ENCODE peak calls at places on chromosomes 12 and 14, in nine cellular contexts. One of them, this sample, is unnamed.

GRCh38 chr12:86613306-86613705 is 357.1 kb upstream of the MGAT4C start:
- DNase-seq in mammary epithelial cell: peak
- DNase-seq in BJ: no peak
- DNase-seq in hepatocyte: no peak
- DNase-seq in type B pancreatic cell: no peak
- DNase-seq in A549: no peak
- DNase-seq in DND-41: no peak
- DNase-seq in HFFc6: no peak
- DNase-seq in GM23338: no peak
- DNase-seq in this sample: no peak

GRCh38 chr14:98345186-98345585 is 926.8 kb downstream of the BCL11B start:
- DNase-seq in mammary epithelial cell: peak
- DNase-seq in type B pancreatic cell: no peak
- DNase-seq in hepatocyte: no peak
- DNase-seq in HFFc6: no peak
- DNase-seq in DND-41: no peak
- DNase-seq in BJ: no peak
- DNase-seq in GM23338: no peak
- DNase-seq in A549: no peak
- DNase-seq in this sample: no peak

GRCh38 chr12:47768323-47768811 is 4.7 kb upstream of the SLC48A1 start:
- DNase-seq in BJ: no peak
- DNase-seq in hepatocyte: no peak
- DNase-seq in A549: peak
- DNase-seq in type B pancreatic cell: no peak
- DNase-seq in GM23338: peak
- DNase-seq in mammary epithelial cell: peak
- DNase-seq in HFFc6: no peak
- DNase-seq in DND-41: no peak
- DNase-seq in this sample: no peak

GRCh38 chr12:99957866-99958466 is 26.8 kb downstream of the ANKS1B start:
- DNase-seq in hepatocyte: no peak
- DNase-seq in GM23338: no peak
- DNase-seq in type B pancreatic cell: no peak
- DNase-seq in mammary epithelial cell: no peak
- DNase-seq in HFFc6: no peak
- DNase-seq in A549: no peak
- DNase-seq in BJ: no peak
- DNase-seq in DND-41: no peak
- DNase-seq in this sample: no peak

GRCh38 chr12:8057291-8057690 is 8.9 kb downstream of the C3AR1 start:
- DNase-seq in DND-41: no peak
- DNase-seq in A549: no peak
- DNase-seq in mammary epithelial cell: no peak
- DNase-seq in type B pancreatic cell: no peak
- DNase-seq in GM23338: no peak
- DNase-seq in BJ: no peak
- DNase-seq in hepatocyte: no peak
- DNase-seq in HFFc6: no peak
- DNase-seq in this sample: no peak

GRCh38 chr12:25052191-25053020 is 103.5 kb upstream of the BCAT1 start:
- DNase-seq in BJ: no peak
- DNase-seq in type B pancreatic cell: no peak
- DNase-seq in A549: no peak
- DNase-seq in mammary epithelial cell: no peak
- DNase-seq in DND-41: peak
- DNase-seq in HFFc6: no peak
- DNase-seq in hepatocyte: peak
- DNase-seq in GM23338: peak
- DNase-seq in this sample: peak

GRCh38 chr12:46364777-46365580 is 7.6 kb downstream of the SLC38A2 start:
- DNase-seq in BJ: no peak
- DNase-seq in A549: peak
- DNase-seq in type B pancreatic cell: no peak
- DNase-seq in GM23338: no peak
- DNase-seq in DND-41: no peak
- DNase-seq in hepatocyte: peak
- DNase-seq in mammary epithelial cell: peak
- DNase-seq in HFFc6: peak
- DNase-seq in this sample: no peak

GRCh38 chr14:85416771-85417170 is 113.2 kb upstream of the FLRT2 start:
- DNase-seq in type B pancreatic cell: no peak
- DNase-seq in mammary epithelial cell: peak
- DNase-seq in BJ: no peak
- DNase-seq in A549: peak
- DNase-seq in GM23338: no peak
- DNase-seq in HFFc6: peak
- DNase-seq in DND-41: no peak
- DNase-seq in hepatocyte: peak
- DNase-seq in this sample: no peak

DNA sequence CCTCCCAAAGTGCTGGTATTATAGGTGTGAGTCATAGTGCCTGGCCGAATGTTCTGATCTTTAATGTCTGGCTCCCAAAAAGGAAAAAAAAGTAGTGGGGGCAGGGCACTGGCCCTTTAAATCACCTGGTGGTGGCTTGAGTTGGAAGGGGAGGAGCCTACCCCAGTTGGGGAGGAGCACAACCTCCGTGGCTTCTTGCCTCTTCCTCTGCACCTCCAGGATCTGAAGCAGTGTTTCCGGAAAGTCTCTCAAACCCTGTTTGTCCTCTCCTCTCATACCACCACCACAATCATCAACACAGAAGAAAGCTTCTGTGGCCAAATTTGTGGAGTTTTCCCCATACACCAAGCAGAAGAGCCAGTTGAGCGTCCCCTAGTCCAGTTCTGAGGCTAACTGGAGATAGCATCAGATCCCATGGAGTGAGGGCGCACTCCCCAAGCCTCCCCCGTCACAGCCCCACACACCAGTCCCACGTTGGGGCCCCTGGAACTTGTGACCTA is 24.3 kb upstream of the RCOR1 start:
- DNase-seq in mammary epithelial cell: peak
- DNase-seq in BJ: no peak
- DNase-seq in A549: peak
- DNase-seq in HFFc6: no peak
- DNase-seq in DND-41: peak
- DNase-seq in type B pancreatic cell: no peak
- DNase-seq in hepatocyte: peak
- DNase-seq in GM23338: peak
- DNase-seq in this sample: peak
- TF ChIP-seq CTCF in mammary epithelial cell: no peak
- TF ChIP-seq CTCF in BJ: no peak
- TF ChIP-seq CTCF in A549: no peak
- TF ChIP-seq CTCF in HFFc6: no peak
- TF ChIP-seq CTCF in DND-41: no peak
- TF ChIP-seq CTCF in type B pancreatic cell: no peak
- TF ChIP-seq CTCF in hepatocyte: no peak
- TF ChIP-seq CTCF in GM23338: no peak
- TF ChIP-seq CTCF in this sample: no peak

GRCh38 chr12:52529846-52530245 is 9.7 kb upstream of the KRT5 start:
- DNase-seq in type B pancreatic cell: no peak
- DNase-seq in BJ: no peak
- DNase-seq in HFFc6: no peak
- DNase-seq in DND-41: no peak
- DNase-seq in A549: no peak
- DNase-seq in mammary epithelial cell: no peak
- DNase-seq in hepatocyte: no peak
- DNase-seq in GM23338: no peak
- DNase-seq in this sample: no peak

GRCh38 chr12:52531563-52532300 is 11.5 kb upstream of the KRT5 start:
- DNase-seq in A549: no peak
- DNase-seq in BJ: no peak
- DNase-seq in DND-41: no peak
- DNase-seq in mammary epithelial cell: no peak
- DNase-seq in HFFc6: no peak
- DNase-seq in hepatocyte: no peak
- DNase-seq in GM23338: no peak
- DNase-seq in type B pancreatic cell: no peak
- DNase-seq in this sample: no peak

GRCh38 chr12:52530366-52530765 is 10.2 kb upstream of the KRT5 start:
- DNase-seq in BJ: no peak
- DNase-seq in GM23338: no peak
- DNase-seq in hepatocyte: no peak
- DNase-seq in HFFc6: no peak
- DNase-seq in A549: no peak
- DNase-seq in mammary epithelial cell: no peak
- DNase-seq in DND-41: no peak
- DNase-seq in type B pancreatic cell: no peak
- DNase-seq in this sample: no peak

GRCh38 chr12:52529417-52529816 is 9.2 kb upstream of the KRT5 start:
- DNase-seq in HFFc6: no peak
- DNase-seq in DND-41: no peak
- DNase-seq in A549: no peak
- DNase-seq in mammary epithelial cell: no peak
- DNase-seq in hepatocyte: no peak
- DNase-seq in type B pancreatic cell: no peak
- DNase-seq in GM23338: no peak
- DNase-seq in BJ: no peak
- DNase-seq in this sample: no peak

GRCh38 chr12:52530905-52531304 is 10.7 kb upstream of the KRT5 start:
- DNase-seq in type B pancreatic cell: no peak
- DNase-seq in DND-41: no peak
- DNase-seq in hepatocyte: no peak
- DNase-seq in BJ: no peak
- DNase-seq in GM23338: no peak
- DNase-seq in A549: no peak
- DNase-seq in mammary epithelial cell: no peak
- DNase-seq in HFFc6: no peak
- DNase-seq in this sample: no peak
- TF ChIP-seq CTCF in type B pancreatic cell: no peak
- TF ChIP-seq CTCF in DND-41: no peak
- TF ChIP-seq CTCF in hepatocyte: no peak
- TF ChIP-seq CTCF in BJ: no peak
- TF ChIP-seq CTCF in GM23338: no peak
- TF ChIP-seq CTCF in A549: no peak
- TF ChIP-seq CTCF in mammary epithelial cell: no peak
- TF ChIP-seq CTCF in HFFc6: no peak
- TF ChIP-seq CTCF in this sample: no peak

GRCh38 chr12:12891646-12892355 is 439 bp downstream of the GPRC5A start:
- DNase-seq in BJ: no peak
- DNase-seq in mammary epithelial cell: no peak
- DNase-seq in type B pancreatic cell: no peak
- DNase-seq in hepatocyte: no peak
- DNase-seq in DND-41: no peak
- DNase-seq in A549: no peak
- DNase-seq in GM23338: no peak
- DNase-seq in HFFc6: no peak
- DNase-seq in this sample: no peak

GRCh38 chr12:12892670-12893290 is 1.4 kb downstream of the GPRC5A start:
- DNase-seq in hepatocyte: no peak
- DNase-seq in HFFc6: no peak
- DNase-seq in A549: no peak
- DNase-seq in GM23338: peak
- DNase-seq in DND-41: no peak
- DNase-seq in BJ: no peak
- DNase-seq in type B pancreatic cell: no peak
- DNase-seq in mammary epithelial cell: no peak
- DNase-seq in this sample: no peak

GRCh38 chr12:12890492-12890814 is 909 bp upstream of the GPRC5A start:
- DNase-seq in HFFc6: no peak
- DNase-seq in BJ: no peak
- DNase-seq in A549: no peak
- DNase-seq in DND-41: no peak
- DNase-seq in hepatocyte: no peak
- DNase-seq in type B pancreatic cell: no peak
- DNase-seq in GM23338: peak
- DNase-seq in mammary epithelial cell: no peak
- DNase-seq in this sample: no peak

GRCh38 chr12:12889701-12890100 is 1.7 kb upstream of the GPRC5A start:
- DNase-seq in BJ: no peak
- DNase-seq in type B pancreatic cell: no peak
- DNase-seq in GM23338: no peak
- DNase-seq in DND-41: no peak
- DNase-seq in HFFc6: no peak
- DNase-seq in A549: no peak
- DNase-seq in mammary epithelial cell: no peak
- DNase-seq in hepatocyte: no peak
- DNase-seq in this sample: no peak

DNA sequence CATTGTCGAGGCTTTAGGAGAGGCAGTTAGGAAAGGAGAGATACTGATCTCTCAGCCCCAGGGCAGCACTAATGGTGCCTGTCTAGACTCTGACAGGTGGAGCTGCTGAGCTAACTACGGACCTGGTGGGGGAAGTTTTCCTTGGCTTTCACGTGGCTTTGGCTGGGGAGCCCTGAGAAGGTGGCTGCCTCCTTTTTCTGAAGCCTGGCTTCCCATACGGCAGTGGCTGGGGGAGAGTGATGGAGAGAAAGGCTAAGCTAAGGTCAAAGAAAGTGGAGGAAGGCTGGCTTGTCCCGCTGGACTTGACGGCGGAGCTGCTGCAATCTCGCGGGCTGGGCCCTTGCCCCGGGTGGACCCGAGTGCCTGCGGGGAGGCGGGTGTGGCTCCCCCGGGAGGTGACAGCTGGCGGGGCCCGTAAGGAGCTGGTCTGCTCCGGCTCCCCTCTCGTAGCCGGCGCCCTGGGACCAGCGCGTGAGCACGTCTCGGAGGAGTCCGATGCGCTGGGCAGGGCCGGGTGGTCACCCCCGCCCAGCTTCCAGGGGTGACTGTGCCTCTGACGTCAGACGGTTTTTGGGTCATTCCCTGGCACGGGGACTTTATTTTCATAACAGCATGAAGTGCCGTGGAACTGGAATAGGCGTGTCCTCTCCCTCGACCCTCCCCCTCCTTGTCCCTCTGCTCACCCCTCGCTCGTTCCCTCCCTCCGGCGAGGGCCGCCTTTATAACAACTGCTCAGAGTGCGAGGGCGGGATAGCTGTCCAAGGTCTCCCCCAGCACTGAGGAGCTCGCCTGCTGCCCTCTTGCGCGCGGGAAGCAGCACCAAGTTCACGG is at the start of gene GPRC5A:
- DNase-seq in mammary epithelial cell: peak
- DNase-seq in A549: peak
- DNase-seq in GM23338: peak
- DNase-seq in hepatocyte: peak
- DNase-seq in type B pancreatic cell: peak
- DNase-seq in HFFc6: peak
- DNase-seq in BJ: peak
- DNase-seq in DND-41: no peak
- DNase-seq in this sample: peak
- TF ChIP-seq CTCF in mammary epithelial cell: no peak
- TF ChIP-seq CTCF in A549: peak
- TF ChIP-seq CTCF in GM23338: peak
- TF ChIP-seq CTCF in hepatocyte: peak
- TF ChIP-seq CTCF in type B pancreatic cell: no peak
- TF ChIP-seq CTCF in HFFc6: peak
- TF ChIP-seq CTCF in BJ: peak
- TF ChIP-seq CTCF in DND-41: no peak
- TF ChIP-seq CTCF in this sample: no peak

DNA sequence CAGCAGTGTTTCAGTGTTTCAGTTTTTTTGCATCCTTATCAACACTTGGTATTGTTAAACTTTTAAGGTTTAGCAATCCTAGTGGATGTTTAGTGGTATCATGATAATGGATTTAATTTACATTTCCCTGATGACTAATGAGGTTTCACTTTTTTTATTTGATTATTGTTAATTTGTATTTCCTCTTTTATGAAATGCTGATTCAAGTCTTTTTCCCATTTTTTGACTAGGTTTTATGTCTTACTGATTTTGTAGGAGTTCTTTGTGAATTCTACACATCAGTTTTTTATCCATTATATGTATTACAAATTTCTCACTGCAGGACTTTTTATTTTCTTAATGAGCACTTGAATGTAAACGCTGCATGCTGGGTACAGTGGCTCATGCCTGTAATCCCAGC is 23.8 kb downstream of the YLPM1 start:
- DNase-seq in hepatocyte: no peak
- DNase-seq in mammary epithelial cell: no peak
- DNase-seq in A549: no peak
- DNase-seq in DND-41: no peak
- DNase-seq in BJ: no peak
- DNase-seq in GM23338: no peak
- DNase-seq in HFFc6: no peak
- DNase-seq in type B pancreatic cell: no peak
- DNase-seq in this sample: no peak
- TF ChIP-seq CTCF in hepatocyte: no peak
- TF ChIP-seq CTCF in mammary epithelial cell: no peak
- TF ChIP-seq CTCF in A549: no peak
- TF ChIP-seq CTCF in DND-41: no peak
- TF ChIP-seq CTCF in BJ: no peak
- TF ChIP-seq CTCF in GM23338: no peak
- TF ChIP-seq CTCF in HFFc6: peak
- TF ChIP-seq CTCF in type B pancreatic cell: no peak
- TF ChIP-seq CTCF in this sample: no peak

This sample was measured in activated CD8-positive, alpha-beta T cell treated with anti-CD3 and anti-CD28 coated beads for 36 hours.